ENCODE peak calls at places on chromosomes 16 and 17, in four cellular contexts. O is pancreas, P is body of pancreas, Z is lung. K is an unnamed sample.

GRCh38 chr17:74605361-74605760 is 13.3 kb upstream of the CD300LD start:
- ATAC-seq in O (peak), P (peak), Z (no peak), K (peak)

GRCh38 chr17:9874722-9875121 is 30.3 kb downstream of the RCVRN start:
- ATAC-seq in O (no peak), P (no peak), Z (no peak), K (no peak)

GRCh38 chr17:65154770-65155589 is 17.8 kb downstream of the RGS9 start:
- ATAC-seq in O (no peak), P (no peak), Z (no peak), K (no peak)

GRCh38 chr17:51630101-51630671 is 369.8 kb downstream of the UTP18 start:
- ATAC-seq in O (no peak), P (no peak), Z (no peak), K (no peak)

GRCh38 chr17:66317629-66318028 is 15.2 kb downstream of the PRKCA start:
- ATAC-seq in O (no peak), P (no peak), Z (no peak), K (no peak)

GRCh38 chr16:14658063-14658462 is 25.3 kb downstream of the BFAR start:
- ATAC-seq in O (no peak), P (no peak), Z (no peak), K (no peak)

GRCh38 chr17:71023631-71024030 is 854.3 kb downstream of the KCNJ2 start:
- ATAC-seq in O (no peak), P (no peak), Z (no peak), K (no peak)

GRCh38 chr16:728890-729744 is 2.2 kb downstream of the HAGHL start:
- ATAC-seq in O (no peak), P (no peak), Z (no peak), K (no peak)

GRCh38 chr16:67260426-67261063 is 11.8 kb downstream of the SLC9A5 start:
- ATAC-seq in O (peak), P (peak), Z (no peak), K (no peak)

GRCh38 chr16:74677868-74678267 is 11.2 kb upstream of the RFWD3 start:
- ATAC-seq in O (no peak), P (no peak), Z (no peak), K (no peak)

GRCh38 chr16:79132745-79133144 is 467.8 kb downstream of the MAF start:
- ATAC-seq in O (no peak), P (no peak), Z (no peak), K (peak)

GRCh38 chr17:82531431-82531881 is 11.9 kb downstream of the FOXK2 start:
- ATAC-seq in O (no peak), P (no peak), Z (no peak), K (no peak)

GRCh38 chr17:46968224-46968834 is 10.7 kb downstream of the RPRML start:
- ATAC-seq in O (no peak), P (no peak), Z (no peak), K (no peak)

GRCh38 chr16:82454566-82454965 is 172.2 kb upstream of the CDH13 start:
- ATAC-seq in O (no peak), P (no peak), Z (no peak), K (no peak)

GRCh38 chr16:483351-484075 is 44.0 kb upstream of the CAPN15 start:
- ATAC-seq in O (no peak), P (no peak), Z (no peak), K (no peak)

GRCh38 chr16:47523342-47524006 is 62.3 kb downstream of the PHKB start:
- ATAC-seq in O (peak), P (no peak), Z (no peak), K (no peak)

GRCh38 chr17:35809855-35810461 is 674 bp downstream of the TAF15 start:
- ATAC-seq in O (peak), P (peak), Z (no peak), K (no peak)

GRCh38 chr16:62548095-62548494 is 511.9 kb upstream of the CDH8 start:
- ATAC-seq in O (no peak), P (no peak), Z (no peak), K (no peak)

GRCh38 chr16:89448656-89449055 is 41.7 kb downstream of the ANKRD11 start:
- ATAC-seq in O (peak), P (peak), Z (no peak), K (no peak)

GRCh38 chr17:68131456-68131855 is 95.9 kb downstream of the KPNA2 start:
- ATAC-seq in O (no peak), P (no peak), Z (no peak), K (no peak)

GRCh38 chr16:23484501-23485256 is 25.6 kb downstream of the GGA2 start:
- ATAC-seq in O (no peak), P (no peak), Z (no peak), K (no peak)

GRCh38 chr17:14301761-14302401 is 1.0 kb downstream of the HS3ST3B1 start:
- ATAC-seq in O (no peak), P (no peak), Z (no peak), K (no peak)

GRCh38 chr16:10812352-10813122 is 6.1 kb downstream of the TVP23A start:
- ATAC-seq in O (no peak), P (no peak), Z (no peak), K (no peak)

GRCh38 chr17:19346351-19347255 is 15.9 kb downstream of the B9D1 start:
- ATAC-seq in O (peak), P (peak), Z (peak), K (peak)

GRCh38 chr16:12627394-12627793 is 176.3 kb downstream of the CPPED1 start:
- ATAC-seq in O (no peak), P (no peak), Z (no peak), K (no peak)

GRCh38 chr16:89623511-89624232 is 10.2 kb downstream of the DPEP1 start:
- ATAC-seq in O (no peak), P (no peak), Z (no peak), K (no peak)

GRCh38 chr17:60631119-60631518 is 31.1 kb downstream of the PPM1D start:
- ATAC-seq in O (no peak), P (no peak), Z (no peak), K (no peak)
- H3K27ac ChIP-seq in O (no peak), P (no peak), Z (no peak), K (no peak)

DNA sequence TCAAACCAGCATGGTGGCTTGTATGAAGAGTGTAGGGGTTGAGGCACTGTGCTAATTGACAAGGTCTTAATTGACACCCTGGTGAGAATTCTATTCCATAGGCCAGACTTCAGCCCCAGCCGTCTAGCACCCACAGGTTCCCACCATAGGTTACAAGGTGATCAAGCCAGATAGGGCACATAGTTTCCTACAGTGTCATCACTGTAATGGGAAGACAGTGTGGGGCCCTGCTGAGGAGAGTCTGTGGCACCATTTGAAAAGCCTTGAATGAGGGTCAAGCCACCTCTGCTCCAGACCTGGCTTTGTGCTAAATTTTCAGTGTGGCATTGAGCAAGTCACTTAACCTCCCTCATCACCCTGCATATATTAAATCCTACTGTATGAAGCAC is 36.2 kb downstream of the YPEL2 start:
- ATAC-seq in O (no peak), P (no peak), Z (no peak), K (no peak)
- H3K27ac ChIP-seq in O (peak), P (peak), Z (peak), K (peak)

DNA sequence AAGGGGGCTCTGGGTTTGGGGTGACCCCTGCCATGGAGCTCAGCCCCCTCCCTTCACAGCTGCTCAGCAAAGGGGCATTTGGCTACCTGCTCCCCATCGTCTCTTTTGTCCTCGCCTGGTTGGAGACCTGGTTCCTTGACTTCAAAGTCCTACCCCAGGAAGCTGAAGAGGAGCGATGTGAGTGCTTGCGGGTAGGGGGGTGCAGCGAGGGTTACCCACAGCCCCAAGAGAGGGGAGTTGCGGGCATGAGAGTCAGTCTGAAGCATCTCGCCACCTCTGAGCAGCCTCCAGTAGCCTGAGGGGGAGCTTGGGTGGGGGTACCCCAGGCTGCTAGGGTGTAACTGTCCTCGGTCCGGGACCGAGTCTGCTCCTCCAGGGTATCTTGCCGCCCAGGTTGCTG is 6.8 kb upstream of the TCAP start:
- ATAC-seq in O (no peak), P (no peak), Z (no peak), K (no peak)
- H3K27ac ChIP-seq in O (no peak), P (no peak), Z (no peak), K (peak)

DNA sequence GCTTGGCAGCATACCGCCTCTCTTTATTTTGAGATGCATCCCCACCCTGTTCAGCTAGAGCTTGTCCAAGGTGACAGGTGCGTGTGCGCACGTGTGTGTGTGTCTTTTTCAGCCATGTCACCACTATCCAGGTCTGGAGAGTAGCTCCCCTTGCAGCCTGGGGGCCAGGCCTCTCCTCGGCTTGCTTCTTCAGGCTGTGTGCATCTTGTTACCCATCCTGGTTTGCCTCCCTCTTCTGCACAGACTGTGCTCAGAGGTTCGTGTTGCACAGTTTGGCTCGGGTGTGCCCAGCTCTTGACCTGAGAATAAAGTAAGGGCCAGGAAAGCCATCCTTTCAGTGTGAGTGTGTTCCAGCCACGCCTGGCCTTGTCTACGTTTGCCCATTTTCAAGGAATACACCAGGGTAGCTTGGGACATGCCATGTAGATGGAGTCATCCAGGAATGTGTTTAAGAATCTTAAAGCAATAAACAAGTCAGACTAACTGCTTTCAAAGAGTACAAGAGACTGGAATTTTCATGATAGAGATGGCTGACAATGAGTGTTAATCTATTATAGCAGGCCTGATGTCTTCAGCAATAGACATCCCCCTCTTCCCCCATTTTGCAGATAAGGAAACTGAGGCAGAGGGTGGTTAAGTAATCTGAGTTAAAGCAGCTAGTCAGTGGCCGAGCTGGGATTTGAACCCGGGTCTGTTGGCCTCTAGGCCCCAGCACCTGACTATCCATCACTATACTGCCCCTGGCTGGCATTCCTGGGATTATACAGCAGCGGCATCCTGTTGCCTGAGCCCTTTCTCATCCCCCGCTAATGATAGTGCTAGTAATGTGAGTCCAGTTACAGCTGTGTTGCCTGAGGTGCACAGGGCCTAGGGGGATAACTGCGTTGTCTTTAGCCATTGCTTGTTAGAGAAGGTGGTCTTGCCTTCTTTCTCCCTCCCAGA is 77.9 kb downstream of the KSR1 start:
- ATAC-seq in O (no peak), P (no peak), Z (no peak), K (peak)
- H3K27ac ChIP-seq in O (no peak), P (peak), Z (no peak), K (peak)

GRCh38 chr17:73369126-73369525 is 57.3 kb upstream of the CDC42EP4 start:
- ATAC-seq in O (peak), P (peak), Z (no peak), K (no peak)
- H3K27ac ChIP-seq in O (no peak), P (peak), Z (no peak), K (no peak)

GRCh38 chr17:40219073-40219860 is at the start of gene WIPF2:
- ATAC-seq in O (peak), P (peak), Z (peak), K (peak)
- H3K27ac ChIP-seq in O (peak), P (peak), Z (peak), K (peak)

GRCh38 chr17:7263071-7263800 is 958 bp upstream of the CLDN7 start:
- ATAC-seq in O (peak), P (peak), Z (peak), K (peak)
- H3K27ac ChIP-seq in O (peak), P (peak), Z (no peak), K (no peak)

GRCh38 chr16:22358000-22358399 is 16.4 kb downstream of the CDR2 start:
- ATAC-seq in O (no peak), P (no peak), Z (no peak), K (no peak)
- H3K27ac ChIP-seq in O (no peak), P (no peak), Z (no peak), K (no peak)

DNA sequence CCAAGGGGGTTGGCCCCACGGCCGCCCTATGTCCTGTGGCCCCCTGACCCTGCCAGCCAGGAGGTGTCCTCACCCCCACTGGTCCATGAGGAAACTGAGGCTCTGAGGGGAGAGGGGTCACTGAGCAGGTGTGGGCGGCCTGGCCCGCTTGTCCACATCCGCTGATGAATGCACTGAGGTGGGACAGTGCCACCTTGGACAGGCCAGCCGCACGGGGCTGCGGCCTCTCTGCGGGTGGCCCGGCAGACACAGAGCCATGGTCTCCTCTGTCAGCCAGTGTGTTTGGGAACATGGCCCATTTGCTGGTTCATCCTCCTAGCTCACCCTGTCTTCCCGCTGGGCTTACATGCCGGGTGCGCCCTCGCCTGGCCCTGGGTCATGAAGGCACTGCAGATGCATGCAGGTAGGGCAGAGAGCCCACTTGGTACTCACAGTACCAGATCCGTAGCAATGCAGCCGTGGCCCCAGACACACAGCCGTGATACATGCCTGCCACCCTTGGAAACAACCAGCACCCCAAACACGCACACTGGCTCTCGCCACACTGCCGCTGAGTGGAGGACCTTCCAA is 93.9 kb downstream of the ENGASE start:
- ATAC-seq in O (no peak), P (no peak), Z (no peak), K (no peak)
- H3K27ac ChIP-seq in O (no peak), P (no peak), Z (no peak), K (no peak)

GRCh38 chr16:83651871-83652270 is 155.9 kb upstream of the HSBP1 start:
- ATAC-seq in O (no peak), P (no peak), Z (no peak), K (no peak)
- H3K27ac ChIP-seq in O (no peak), P (no peak), Z (no peak), K (no peak)

K was measured in gastroesophageal sphincter.